ENCODE peak calls at places on chromosomes 11 and 22, in ten cellular contexts. One of them, this sample, is unnamed.

GRCh38 chr11:10387209-10388083 is 67.6 kb upstream of the AMPD3 start:
- DNase-seq in K562: no peak
- DNase-seq in Panc1: no peak
- DNase-seq in CD8-positive, alpha-beta T cell: no peak
- DNase-seq in RWPE2: no peak
- DNase-seq in prostate gland: no peak
- DNase-seq in pancreas: no peak
- DNase-seq in A549: no peak
- DNase-seq in heart right ventricle: no peak
- DNase-seq in AG04450: peak
- DNase-seq in this sample: peak

GRCh38 chr11:119339581-119340334 is 925 bp downstream of the C1QTNF5 start:
- DNase-seq in prostate gland: no peak
- DNase-seq in AG04450: no peak
- DNase-seq in A549: no peak
- DNase-seq in Panc1: no peak
- DNase-seq in pancreas: peak
- DNase-seq in heart right ventricle: peak
- DNase-seq in K562: peak
- DNase-seq in CD8-positive, alpha-beta T cell: peak
- DNase-seq in RWPE2: no peak
- DNase-seq in this sample: peak

GRCh38 chr11:99311870-99312269 is 291.1 kb downstream of the CNTN5 start:
- DNase-seq in K562: no peak
- DNase-seq in pancreas: no peak
- DNase-seq in prostate gland: no peak
- DNase-seq in CD8-positive, alpha-beta T cell: no peak
- DNase-seq in RWPE2: no peak
- DNase-seq in A549: no peak
- DNase-seq in AG04450: no peak
- DNase-seq in Panc1: no peak
- DNase-seq in heart right ventricle: no peak
- DNase-seq in this sample: no peak

GRCh38 chr11:11416917-11417316 is 63.9 kb upstream of the CSNK2A3 start:
- DNase-seq in Panc1: no peak
- DNase-seq in A549: peak
- DNase-seq in RWPE2: no peak
- DNase-seq in prostate gland: no peak
- DNase-seq in pancreas: no peak
- DNase-seq in heart right ventricle: no peak
- DNase-seq in CD8-positive, alpha-beta T cell: no peak
- DNase-seq in AG04450: no peak
- DNase-seq in K562: no peak
- DNase-seq in this sample: no peak

GRCh38 chr11:120239713-120240640 is at the start of gene POU2F3:
- DNase-seq in CD8-positive, alpha-beta T cell: no peak
- DNase-seq in prostate gland: no peak
- DNase-seq in heart right ventricle: no peak
- DNase-seq in RWPE2: no peak
- DNase-seq in A549: no peak
- DNase-seq in K562: peak
- DNase-seq in pancreas: peak
- DNase-seq in AG04450: no peak
- DNase-seq in Panc1: no peak
- DNase-seq in this sample: no peak

GRCh38 chr11:70187771-70188170 is 15.3 kb upstream of the FADD start:
- DNase-seq in heart right ventricle: no peak
- DNase-seq in RWPE2: no peak
- DNase-seq in prostate gland: no peak
- DNase-seq in K562: no peak
- DNase-seq in Panc1: no peak
- DNase-seq in CD8-positive, alpha-beta T cell: no peak
- DNase-seq in A549: no peak
- DNase-seq in AG04450: no peak
- DNase-seq in pancreas: no peak
- DNase-seq in this sample: no peak

GRCh38 chr22:26259510-26259909 is 90.2 kb downstream of the SEZ6L start:
- DNase-seq in RWPE2: no peak
- DNase-seq in AG04450: no peak
- DNase-seq in prostate gland: no peak
- DNase-seq in Panc1: no peak
- DNase-seq in pancreas: no peak
- DNase-seq in heart right ventricle: peak
- DNase-seq in CD8-positive, alpha-beta T cell: no peak
- DNase-seq in K562: no peak
- DNase-seq in A549: no peak
- DNase-seq in this sample: no peak

GRCh38 chr11:88117281-88117858 is 57.9 kb downstream of the RAB38 start:
- DNase-seq in Panc1: no peak
- DNase-seq in CD8-positive, alpha-beta T cell: no peak
- DNase-seq in K562: no peak
- DNase-seq in prostate gland: no peak
- DNase-seq in RWPE2: no peak
- DNase-seq in A549: no peak
- DNase-seq in AG04450: no peak
- DNase-seq in pancreas: no peak
- DNase-seq in heart right ventricle: no peak
- DNase-seq in this sample: no peak

GRCh38 chr11:41795004-41795403 is 335.6 kb upstream of the LRRC4C start:
- DNase-seq in AG04450: no peak
- DNase-seq in CD8-positive, alpha-beta T cell: no peak
- DNase-seq in RWPE2: no peak
- DNase-seq in heart right ventricle: no peak
- DNase-seq in A549: no peak
- DNase-seq in pancreas: no peak
- DNase-seq in prostate gland: no peak
- DNase-seq in Panc1: no peak
- DNase-seq in K562: no peak
- DNase-seq in this sample: no peak

GRCh38 chr11:116556483-116556882 is 216.3 kb downstream of the BUD13 start:
- DNase-seq in AG04450: no peak
- DNase-seq in A549: no peak
- DNase-seq in RWPE2: no peak
- DNase-seq in pancreas: no peak
- DNase-seq in CD8-positive, alpha-beta T cell: no peak
- DNase-seq in prostate gland: no peak
- DNase-seq in heart right ventricle: no peak
- DNase-seq in K562: no peak
- DNase-seq in Panc1: no peak
- DNase-seq in this sample: no peak

GRCh38 chr22:22720201-22720723 is 75.8 kb downstream of the GGTLC2 start:
- DNase-seq in prostate gland: no peak
- DNase-seq in pancreas: no peak
- DNase-seq in Panc1: peak
- DNase-seq in K562: peak
- DNase-seq in AG04450: no peak
- DNase-seq in heart right ventricle: no peak
- DNase-seq in A549: no peak
- DNase-seq in RWPE2: no peak
- DNase-seq in CD8-positive, alpha-beta T cell: peak
- DNase-seq in this sample: no peak

DNA sequence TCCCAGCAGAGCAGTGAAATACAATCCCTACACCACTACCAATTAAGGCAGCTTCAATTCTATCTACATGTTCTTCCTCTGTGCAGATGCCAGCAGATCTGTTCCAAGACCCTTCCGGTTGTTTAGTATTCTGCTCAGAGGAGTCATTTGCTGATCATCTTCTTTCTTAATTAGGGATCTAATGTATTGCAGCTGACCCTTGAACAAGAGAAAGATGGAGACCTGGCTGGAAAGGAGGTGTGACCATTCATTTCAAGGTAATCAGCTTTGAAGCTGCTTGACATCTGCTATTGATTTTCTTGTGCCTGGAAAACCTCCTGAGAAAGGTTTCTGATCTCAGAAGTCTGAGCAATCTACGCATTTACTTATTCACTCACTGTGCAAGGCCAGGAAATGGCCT is 24.0 kb upstream of the SYN3 start:
- DNase-seq in Panc1: no peak
- DNase-seq in pancreas: no peak
- DNase-seq in RWPE2: no peak
- DNase-seq in AG04450: no peak
- DNase-seq in heart right ventricle: no peak
- DNase-seq in A549: no peak
- DNase-seq in K562: no peak
- DNase-seq in CD8-positive, alpha-beta T cell: no peak
- DNase-seq in prostate gland: no peak
- DNase-seq in this sample: no peak
- H3K27ac ChIP-seq in Panc1: no peak
- H3K27ac ChIP-seq in pancreas: no peak
- H3K27ac ChIP-seq in RWPE2: no peak
- H3K27ac ChIP-seq in AG04450: no peak
- H3K27ac ChIP-seq in heart right ventricle: no peak
- H3K27ac ChIP-seq in A549: no peak
- H3K27ac ChIP-seq in K562: no peak
- H3K27ac ChIP-seq in CD8-positive, alpha-beta T cell: no peak
- H3K27ac ChIP-seq in prostate gland: no peak
- H3K27ac ChIP-seq in this sample: no peak

GRCh38 chr11:31815743-31816466 is 4.8 kb upstream of the PAX6 start:
- DNase-seq in Panc1: no peak
- DNase-seq in pancreas: no peak
- DNase-seq in RWPE2: no peak
- DNase-seq in AG04450: no peak
- DNase-seq in prostate gland: no peak
- DNase-seq in heart right ventricle: no peak
- DNase-seq in CD8-positive, alpha-beta T cell: no peak
- DNase-seq in K562: peak
- DNase-seq in A549: no peak
- DNase-seq in this sample: no peak
- H3K4me3 ChIP-seq in Panc1: peak
- H3K4me3 ChIP-seq in pancreas: peak
- H3K4me3 ChIP-seq in RWPE2: no peak
- H3K4me3 ChIP-seq in AG04450: no peak
- H3K4me3 ChIP-seq in prostate gland: no peak
- H3K4me3 ChIP-seq in heart right ventricle: peak
- H3K4me3 ChIP-seq in CD8-positive, alpha-beta T cell: no peak
- H3K4me3 ChIP-seq in K562: peak
- H3K4me3 ChIP-seq in A549: peak
- H3K4me3 ChIP-seq in this sample: peak

DNA sequence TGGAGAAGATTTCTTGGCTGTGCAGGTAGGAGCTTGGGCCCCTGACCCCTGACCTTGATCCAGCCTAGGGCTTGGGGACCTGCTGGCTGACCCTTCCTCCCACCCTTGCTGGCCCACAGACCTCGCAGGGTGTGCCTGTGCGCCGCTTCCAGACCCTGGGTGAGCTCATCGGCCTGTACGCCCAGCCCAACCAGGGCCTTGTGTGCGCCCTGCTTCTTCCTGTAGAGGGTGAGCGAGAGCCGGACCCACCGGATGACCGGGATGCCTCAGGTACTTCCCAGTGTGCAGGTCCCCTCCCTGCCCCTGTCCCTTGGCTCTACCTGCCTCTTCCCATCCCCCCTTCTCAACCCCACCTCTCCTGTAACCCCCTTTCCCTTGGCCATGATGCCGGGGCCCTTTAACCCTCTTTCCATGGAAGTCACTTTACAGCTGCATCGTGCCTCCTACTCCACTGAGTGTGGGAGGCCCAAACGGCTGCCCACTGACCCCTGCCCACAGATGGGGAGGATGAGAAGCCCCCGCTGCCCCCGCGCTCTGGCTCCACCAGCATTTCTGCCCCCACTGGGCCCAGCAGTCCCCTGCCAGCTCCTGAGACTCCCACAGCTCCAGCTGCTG is 3.8 kb downstream of the INPPL1 start:
- DNase-seq in AG04450: no peak
- DNase-seq in heart right ventricle: peak
- DNase-seq in CD8-positive, alpha-beta T cell: no peak
- DNase-seq in RWPE2: no peak
- DNase-seq in K562: no peak
- DNase-seq in pancreas: peak
- DNase-seq in A549: no peak
- DNase-seq in prostate gland: no peak
- DNase-seq in Panc1: no peak
- DNase-seq in this sample: no peak
- TF ChIP-seq CTCF in AG04450: no peak
- TF ChIP-seq CTCF in heart right ventricle: no peak
- TF ChIP-seq CTCF in CD8-positive, alpha-beta T cell: no peak
- TF ChIP-seq CTCF in RWPE2: no peak
- TF ChIP-seq CTCF in K562: no peak
- TF ChIP-seq CTCF in pancreas: no peak
- TF ChIP-seq CTCF in A549: no peak
- TF ChIP-seq CTCF in prostate gland: no peak
- TF ChIP-seq CTCF in Panc1: no peak
- TF ChIP-seq CTCF in this sample: peak

GRCh38 chr11:43737194-43737575 is 56.6 kb downstream of the HSD17B12 start:
- DNase-seq in Panc1: no peak
- DNase-seq in RWPE2: no peak
- DNase-seq in A549: no peak
- DNase-seq in K562: no peak
- DNase-seq in prostate gland: no peak
- DNase-seq in pancreas: no peak
- DNase-seq in AG04450: no peak
- DNase-seq in heart right ventricle: no peak
- DNase-seq in CD8-positive, alpha-beta T cell: no peak
- DNase-seq in this sample: no peak

GRCh38 chr11:43734256-43734655 is 53.7 kb downstream of the HSD17B12 start:
- DNase-seq in A549: no peak
- DNase-seq in heart right ventricle: no peak
- DNase-seq in AG04450: no peak
- DNase-seq in pancreas: peak
- DNase-seq in RWPE2: no peak
- DNase-seq in CD8-positive, alpha-beta T cell: no peak
- DNase-seq in Panc1: no peak
- DNase-seq in K562: no peak
- DNase-seq in prostate gland: no peak
- DNase-seq in this sample: no peak

GRCh38 chr11:43735115-43735514 is 54.6 kb downstream of the HSD17B12 start:
- DNase-seq in pancreas: no peak
- DNase-seq in CD8-positive, alpha-beta T cell: no peak
- DNase-seq in heart right ventricle: no peak
- DNase-seq in prostate gland: no peak
- DNase-seq in RWPE2: no peak
- DNase-seq in AG04450: no peak
- DNase-seq in A549: no peak
- DNase-seq in K562: no peak
- DNase-seq in Panc1: no peak
- DNase-seq in this sample: no peak

GRCh38 chr11:43736502-43737193 is 56.1 kb downstream of the HSD17B12 start:
- DNase-seq in RWPE2: no peak
- DNase-seq in AG04450: peak
- DNase-seq in pancreas: no peak
- DNase-seq in prostate gland: no peak
- DNase-seq in Panc1: no peak
- DNase-seq in heart right ventricle: no peak
- DNase-seq in CD8-positive, alpha-beta T cell: no peak
- DNase-seq in K562: no peak
- DNase-seq in A549: no peak
- DNase-seq in this sample: no peak

DNA sequence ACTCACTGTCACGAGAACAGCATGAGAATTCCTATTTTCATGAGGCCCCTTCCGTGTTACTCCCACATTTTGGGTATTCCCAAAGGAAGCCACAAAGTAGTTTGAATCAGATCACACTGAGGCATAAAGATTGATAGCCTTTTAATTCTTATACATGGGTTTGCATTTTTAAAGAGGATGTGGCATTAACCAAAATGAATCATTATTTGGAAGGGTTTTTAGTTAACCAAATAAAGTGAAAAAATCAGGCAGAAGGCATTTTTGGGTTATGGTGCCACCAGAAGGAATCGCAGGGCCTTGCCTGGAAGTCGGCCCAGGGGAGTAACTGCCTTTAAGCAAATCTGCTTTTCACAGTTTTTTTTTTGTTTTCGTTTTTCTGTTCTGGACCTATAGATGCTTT is 55.4 kb downstream of the HSD17B12 start:
- DNase-seq in RWPE2: no peak
- DNase-seq in prostate gland: no peak
- DNase-seq in heart right ventricle: no peak
- DNase-seq in pancreas: no peak
- DNase-seq in Panc1: no peak
- DNase-seq in CD8-positive, alpha-beta T cell: no peak
- DNase-seq in AG04450: no peak
- DNase-seq in A549: no peak
- DNase-seq in K562: no peak
- DNase-seq in this sample: no peak
- H3K27ac ChIP-seq in RWPE2: peak
- H3K27ac ChIP-seq in prostate gland: no peak
- H3K27ac ChIP-seq in heart right ventricle: peak
- H3K27ac ChIP-seq in pancreas: no peak
- H3K27ac ChIP-seq in Panc1: no peak
- H3K27ac ChIP-seq in CD8-positive, alpha-beta T cell: no peak
- H3K27ac ChIP-seq in AG04450: peak
- H3K27ac ChIP-seq in A549: no peak
- H3K27ac ChIP-seq in K562: no peak
- H3K27ac ChIP-seq in this sample: peak